ENCODE peak calls at places on chromosomes 16 and 17, in ten cellular contexts. Z is tibial nerve; B is effector memory CD4-positive, alpha-beta T cell; D is A549; L is naive thymus-derived CD4-positive, alpha-beta T cell; R is mesendoderm; F is fibroblast of lung; E is heart right ventricle; V is AG10803; Q is body of pancreas. U is an unnamed sample.

GRCh38 chr16:30949655-30950515 is 1.0 kb downstream of the ORAI3 start:
- DNase-seq in Q (peak), F (peak), D (peak), Z (peak), V (peak), E (peak), L (peak), R (peak), B (no peak), U (peak)

GRCh38 chr17:2321399-2321798 is 14.9 kb downstream of the TSR1 start:
- DNase-seq in D (no peak), F (no peak), R (no peak), B (no peak), E (no peak), Q (no peak), L (no peak), V (no peak), Z (no peak), U (no peak)

GRCh38 chr16:56833243-56833970 is 31.6 kb upstream of the SLC12A3 start:
- DNase-seq in Z (no peak), E (no peak), Q (no peak), R (no peak), L (no peak), F (no peak), D (no peak), V (no peak), B (no peak), U (no peak)

GRCh38 chr16:64417711-64418227 is 704.1 kb downstream of the CDH11 start:
- DNase-seq in F (peak), Z (no peak), Q (no peak), L (no peak), E (no peak), B (no peak), R (no peak), V (peak), D (no peak), U (no peak)

GRCh38 chr16:84528317-84528716 is 23.9 kb upstream of the MEAK7 start:
- DNase-seq in F (no peak), Q (no peak), B (no peak), V (no peak), L (no peak), E (no peak), Z (no peak), R (no peak), D (no peak), U (no peak)

GRCh38 chr16:75289189-75289588 is 37.8 kb upstream of the BCAR1 start:
- DNase-seq in B (no peak), F (peak), L (no peak), D (no peak), E (peak), Z (no peak), Q (no peak), V (peak), R (peak), U (no peak)

GRCh38 chr17:32461853-32462617 is 17.7 kb downstream of the PSMD11 start:
- DNase-seq in L (peak), D (peak), Q (peak), E (peak), V (peak), F (peak), R (peak), B (peak), Z (peak), U (peak)

GRCh38 chr17:21355586-21355985 is 20.6 kb upstream of the KCNJ12 start:
- DNase-seq in R (no peak), Q (no peak), L (no peak), F (no peak), Z (no peak), E (no peak), V (no peak), D (no peak), B (no peak), U (no peak)

GRCh38 chr17:64025732-64026294 is 5.4 kb upstream of the ICAM2 start:
- DNase-seq in Z (peak), L (peak), D (peak), R (peak), F (peak), Q (peak), B (peak), V (peak), E (peak), U (peak)

GRCh38 chr16:2429771-2430663 is 770 bp downstream of the CCNF start:
- DNase-seq in Q (no peak), B (no peak), R (peak), V (no peak), F (peak), Z (no peak), D (peak), E (no peak), L (peak), U (no peak)

GRCh38 chr16:69367980-69368379 is 16.4 kb upstream of the TMED6 start:
- DNase-seq in L (no peak), F (no peak), Q (no peak), B (no peak), D (no peak), E (no peak), Z (no peak), V (no peak), R (no peak), U (peak)

GRCh38 chr16:28289106-28289505 is 3.2 kb upstream of the SBK1 start:
- DNase-seq in L (no peak), V (no peak), Z (no peak), D (no peak), E (no peak), B (no peak), R (no peak), F (no peak), Q (no peak), U (no peak)

GRCh38 chr17:57114085-57114673 is 29.1 kb downstream of the AKAP1 start:
- DNase-seq in E (peak), B (peak), F (peak), Q (peak), D (peak), Z (peak), R (peak), V (peak), L (peak), U (peak)

GRCh38 chr17:27975146-27976011 is 67.1 kb upstream of the NLK start:
- DNase-seq in Q (peak), L (no peak), V (no peak), F (no peak), R (no peak), Z (no peak), B (no peak), E (no peak), D (no peak), U (no peak)

GRCh38 chr17:12342609-12343248 is 322.1 kb downstream of the MAP2K4 start:
- DNase-seq in E (no peak), L (no peak), R (peak), Z (no peak), B (no peak), V (no peak), D (peak), F (peak), Q (peak), U (no peak)

GRCh38 chr17:77796201-77796860 is 162.2 kb upstream of the TNRC6C start:
- DNase-seq in Z (no peak), V (peak), R (no peak), E (no peak), F (no peak), Q (no peak), L (no peak), D (no peak), B (no peak), U (no peak)

GRCh38 chr17:2122641-2123302 is 67.9 kb downstream of the HIC1 start:
- DNase-seq in V (peak), L (no peak), F (peak), Z (peak), R (peak), D (no peak), E (peak), Q (peak), B (no peak), U (peak)

GRCh38 chr17:17492085-17492484 is 4.1 kb downstream of the RASD1 start:
- DNase-seq in E (no peak), F (no peak), R (no peak), B (no peak), V (no peak), D (no peak), Z (no peak), L (no peak), Q (no peak), U (no peak)

GRCh38 chr17:27647755-27648154 is 16.8 kb downstream of the LGALS9 start:
- DNase-seq in Z (no peak), D (no peak), V (no peak), F (no peak), B (no peak), Q (no peak), L (no peak), E (no peak), R (no peak), U (no peak)

GRCh38 chr17:32481193-32481592 is 5.6 kb upstream of the CDK5R1 start:
- DNase-seq in E (no peak), F (no peak), B (no peak), Q (no peak), L (no peak), V (no peak), D (no peak), Z (no peak), R (no peak), U (no peak)

GRCh38 chr16:59042296-59042695 is 308.2 kb upstream of the GOT2 start:
- DNase-seq in Q (no peak), R (no peak), F (no peak), E (no peak), D (no peak), L (no peak), B (no peak), Z (no peak), V (no peak), U (peak)

GRCh38 chr16:1723450-1724147 is 17.6 kb downstream of the MAPK8IP3 start:
- DNase-seq in F (peak), E (no peak), L (peak), Q (peak), D (peak), B (no peak), Z (peak), V (peak), R (peak), U (peak)

GRCh38 chr17:73278049-73278464 is 16.4 kb upstream of the CPSF4L start:
- DNase-seq in Z (peak), R (no peak), F (no peak), E (no peak), L (no peak), D (no peak), Q (peak), B (no peak), V (no peak), U (peak)

GRCh38 chr17:27996157-27997043 is 46.1 kb upstream of the NLK start:
- DNase-seq in B (no peak), E (no peak), F (no peak), V (no peak), D (no peak), Q (no peak), Z (no peak), R (no peak), L (no peak), U (no peak)

GRCh38 chr17:80380068-80381061 is 34.6 kb upstream of the ENDOV start:
- DNase-seq in B (no peak), E (no peak), V (no peak), Z (no peak), Q (no peak), R (no peak), D (no peak), L (no peak), F (no peak), U (no peak)

GRCh38 chr16:4489030-4489429 is 12.8 kb downstream of the HMOX2 start:
- DNase-seq in Q (no peak), L (no peak), B (no peak), D (no peak), F (peak), R (no peak), V (peak), E (no peak), Z (no peak), U (no peak)

GRCh38 chr17:51298508-51299371 is 38.4 kb downstream of the UTP18 start:
- DNase-seq in Z (no peak), E (no peak), L (peak), V (peak), R (peak), D (peak), B (no peak), F (peak), Q (peak), U (no peak)

GRCh38 chr16:86994651-86995171 is 322.5 kb downstream of the C16orf95 start:
- DNase-seq in L (no peak), Q (no peak), Z (no peak), D (peak), V (peak), E (no peak), B (no peak), R (no peak), F (peak), U (no peak)

GRCh38 chr17:16488572-16488997 is 3.4 kb downstream of the LRRC75A start:
- DNase-seq in Q (peak), E (no peak), V (no peak), R (peak), Z (no peak), L (no peak), F (no peak), B (no peak), D (no peak), U (peak)

GRCh38 chr17:16492613-16493290 is 759 bp upstream of the LRRC75A start:
- DNase-seq in F (no peak), R (no peak), V (no peak), Z (no peak), E (no peak), Q (no peak), D (no peak), B (no peak), L (no peak), U (no peak)

GRCh38 chr17:16493470-16494048 is 1.6 kb upstream of the LRRC75A start:
- DNase-seq in E (no peak), D (no peak), Q (no peak), L (no peak), B (no peak), F (no peak), Z (no peak), V (no peak), R (no peak), U (no peak)

GRCh38 chr17:16491703-16492612 is at the start of gene LRRC75A:
- DNase-seq in Q (peak), Z (no peak), D (peak), R (peak), V (peak), F (peak), E (peak), B (peak), L (peak), U (peak)

DNA sequence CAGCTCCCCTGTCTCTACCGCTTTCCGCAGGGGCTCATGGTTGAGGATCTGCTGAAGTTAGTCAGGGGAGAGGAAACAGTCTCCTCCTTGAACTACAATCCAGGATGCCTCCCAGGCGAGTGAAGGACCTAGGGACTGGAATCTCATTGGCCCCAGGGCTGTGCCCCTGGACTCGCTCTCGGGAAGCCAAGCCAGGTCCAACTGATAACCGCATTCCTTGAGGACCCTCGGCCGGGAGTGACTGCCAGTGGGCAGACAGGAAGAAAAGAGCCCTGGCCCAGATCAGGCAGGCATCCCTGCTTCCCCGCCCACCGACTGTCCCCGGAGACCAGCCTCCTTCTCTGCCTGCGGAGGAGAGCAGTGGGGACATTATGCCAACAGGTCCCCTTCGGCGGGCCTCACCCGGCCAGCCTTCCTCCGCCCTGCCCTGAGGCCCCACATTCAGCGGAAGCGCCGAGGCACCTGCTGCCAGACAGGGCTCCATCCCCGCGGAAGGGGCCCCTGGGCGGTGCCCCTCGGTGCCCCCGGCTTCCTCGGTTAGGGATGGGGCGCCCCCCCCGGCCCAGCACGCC is 776 bp downstream of the LRRC75A start:
- DNase-seq in D (no peak), B (no peak), L (peak), F (no peak), E (no peak), V (no peak), R (no peak), Z (no peak), Q (no peak), U (no peak)
- H3K4me3 ChIP-seq in D (peak), B (peak), L (peak), F (peak), E (peak), V (peak), R (no peak), Z (peak), Q (no peak), U (no peak)

DNA sequence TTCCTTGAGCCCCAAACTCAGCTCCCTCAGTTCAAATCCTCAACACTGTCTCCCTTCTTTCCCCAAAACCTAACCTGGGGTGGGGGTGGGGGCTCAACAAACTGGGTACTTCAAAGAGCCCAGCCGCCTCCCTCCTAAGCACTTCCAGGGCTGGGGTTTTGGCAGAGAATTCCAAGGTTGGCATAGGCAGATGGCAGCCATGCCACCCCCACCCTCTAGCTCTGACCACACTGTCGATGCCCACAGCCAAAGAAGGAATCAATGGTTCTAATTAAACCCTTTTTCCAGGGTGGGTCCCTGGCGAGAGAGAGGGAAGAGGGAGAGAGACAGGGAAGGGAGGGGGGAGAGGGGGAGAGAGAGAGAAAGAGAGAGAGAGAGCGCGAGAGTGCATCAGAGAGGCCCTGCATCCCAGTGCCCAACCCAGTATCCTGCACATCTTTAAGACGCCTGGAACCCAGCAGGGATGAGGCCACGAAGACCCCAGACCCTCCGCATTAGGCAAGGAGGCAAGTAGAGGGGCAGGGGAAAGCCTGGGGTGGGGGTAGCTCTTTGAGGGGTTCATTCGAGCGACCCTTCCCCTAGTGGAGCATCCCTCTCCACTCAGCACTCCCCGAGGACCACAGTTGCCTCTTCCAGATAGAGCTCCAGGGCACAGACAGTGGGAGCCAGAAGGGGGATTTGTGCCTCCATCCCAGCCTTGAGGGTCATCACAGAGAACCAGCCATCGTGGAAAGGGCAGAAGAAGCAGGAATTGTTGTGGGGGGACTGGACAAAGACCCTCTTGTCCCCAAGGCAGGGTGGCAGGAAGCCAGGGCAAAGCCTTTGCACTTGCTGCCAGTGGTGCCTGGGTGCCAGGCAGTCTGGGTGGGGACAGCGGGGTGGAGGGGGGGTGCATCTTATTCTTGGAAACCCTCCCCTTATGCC is 2.6 kb downstream of the SRCIN1 start:
- DNase-seq in Z (no peak), R (peak), D (no peak), Q (no peak), V (no peak), B (no peak), F (no peak), E (no peak), L (no peak), U (no peak)
- H3K4me3 ChIP-seq in Z (no peak), R (no peak), D (no peak), Q (no peak), V (no peak), B (no peak), F (no peak), E (no peak), L (no peak), U (no peak)

GRCh38 chr17:48910370-48910769 is 2.2 kb downstream of the UBE2Z start:
- DNase-seq in E (no peak), V (no peak), F (no peak), R (no peak), D (no peak), L (no peak), Q (no peak), B (no peak), Z (no peak), U (no peak)
- H3K4me3 ChIP-seq in E (no peak), V (peak), F (peak), R (no peak), D (peak), L (no peak), Q (no peak), B (no peak), Z (no peak), U (no peak)

GRCh38 chr16:12999368-12999767 is 98.0 kb downstream of the SHISA9 start:
- DNase-seq in F (no peak), D (no peak), Q (no peak), V (no peak), E (no peak), Z (no peak), L (no peak), R (no peak), B (no peak), U (no peak)
- H3K4me3 ChIP-seq in F (no peak), D (no peak), Q (no peak), V (no peak), E (no peak), Z (no peak), L (no peak), R (no peak), B (no peak), U (no peak)

GRCh38 chr16:49281481-49281842 is at the start of gene CBLN1:
- DNase-seq in E (no peak), D (no peak), L (no peak), B (no peak), F (no peak), Q (no peak), R (no peak), Z (no peak), V (no peak), U (no peak)

GRCh38 chr16:49281843-49282642 is 405 bp upstream of the CBLN1 start:
- DNase-seq in L (peak), D (peak), B (no peak), Q (peak), E (peak), Z (peak), F (peak), V (peak), R (peak), U (peak)

GRCh38 chr16:49284962-49285361 is 3.3 kb upstream of the CBLN1 start:
- DNase-seq in V (no peak), L (no peak), F (no peak), B (no peak), Z (no peak), D (no peak), E (no peak), Q (no peak), R (no peak), U (no peak)

GRCh38 chr16:49282690-49283375 is 1.2 kb upstream of the CBLN1 start:
- DNase-seq in E (peak), D (no peak), V (no peak), F (no peak), B (no peak), R (peak), L (no peak), Z (no peak), Q (peak), U (peak)

DNA sequence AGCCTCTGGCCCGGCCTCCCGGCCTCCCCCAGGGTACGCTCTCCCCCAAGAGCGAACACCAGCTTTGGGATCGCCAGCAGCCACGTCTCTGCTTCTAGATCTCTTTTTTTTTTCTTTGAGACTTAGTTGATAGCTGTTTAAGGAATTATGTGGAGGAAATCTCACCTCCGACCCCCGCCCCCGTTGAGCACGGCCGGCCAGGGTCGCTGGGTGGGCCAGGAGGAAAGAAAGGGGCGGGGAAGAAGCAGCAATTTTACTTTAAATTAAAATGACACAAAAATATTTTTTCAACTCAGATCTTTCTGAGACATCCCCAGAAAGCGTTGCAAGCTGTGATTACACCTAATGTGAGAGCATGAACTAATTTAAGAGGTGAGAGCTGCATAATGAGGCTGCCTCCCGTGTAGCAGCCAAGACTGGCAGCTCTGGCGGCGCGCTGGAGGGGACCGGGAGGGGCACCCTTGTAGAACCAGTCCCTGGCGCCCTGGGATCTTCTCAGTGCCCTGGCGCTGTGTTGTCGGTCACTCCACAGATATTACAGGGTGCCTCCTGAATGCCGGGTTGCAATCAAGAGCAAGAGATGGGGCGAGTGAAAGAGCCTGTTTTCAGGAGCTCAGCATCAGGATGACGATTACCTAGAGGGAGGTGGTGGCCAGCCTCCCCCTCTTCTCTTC is 1.9 kb upstream of the CBLN1 start:
- DNase-seq in D (no peak), Z (no peak), Q (no peak), R (peak), F (no peak), B (no peak), E (no peak), L (no peak), V (no peak), U (no peak)
- H3K4me3 ChIP-seq in D (no peak), Z (no peak), Q (no peak), R (no peak), F (no peak), B (no peak), E (peak), L (no peak), V (no peak), U (no peak)